ENCODE peak calls at places on chromosome 7, in ten cellular contexts. D is bronchial epithelial cell, F is lung, I is foreskin keratinocyte, Q is cardiac muscle cell, B is foreskin fibroblast, P is pancreas, Z is coronary artery, G is GM20000, T is fibroblast of lung. N is an unnamed sample.

GRCh38 chr7:55534916-55535636 is 37.2 kb downstream of the VOPP1 start:
- DNase-seq in T (no peak), G (peak), P (no peak), D (no peak), Z (no peak), F (no peak), Q (no peak), I (no peak), B (no peak), N (no peak)

GRCh38 chr7:63043657-63044543 is 954.7 kb upstream of the ZNF722 start:
- DNase-seq in P (no peak), B (no peak), Z (no peak), D (no peak), G (no peak), T (no peak), I (no peak), F (no peak), Q (no peak), N (peak)

GRCh38 chr7:69411018-69411417 is 187.3 kb upstream of the AUTS2 start:
- DNase-seq in G (no peak), I (no peak), D (no peak), F (no peak), P (no peak), Q (no peak), B (no peak), Z (no peak), T (no peak), N (no peak)

GRCh38 chr7:106927541-106927940 is 62.5 kb downstream of the PIK3CG start:
- DNase-seq in B (no peak), G (no peak), D (no peak), Q (no peak), Z (no peak), P (no peak), T (no peak), F (no peak), I (no peak), N (no peak)

GRCh38 chr7:142091957-142092356 is 19.6 kb upstream of the MGAM2 start:
- DNase-seq in P (no peak), D (no peak), T (no peak), G (no peak), Q (no peak), F (no peak), B (no peak), I (no peak), Z (no peak), N (no peak)

GRCh38 chr7:124929467-124930172 is at the start of gene POT1:
- DNase-seq in I (peak), F (peak), Q (peak), D (peak), Z (peak), G (peak), B (peak), P (peak), T (peak), N (peak)

GRCh38 chr7:134632937-134633540 is 13.6 kb upstream of the BPGM start:
- DNase-seq in G (peak), Q (peak), B (peak), T (peak), D (peak), P (no peak), Z (no peak), F (no peak), I (no peak), N (no peak)

GRCh38 chr7:22193361-22194016 is 163.5 kb downstream of the RAPGEF5 start:
- DNase-seq in Z (no peak), F (no peak), B (peak), P (no peak), I (no peak), T (peak), G (no peak), D (no peak), Q (peak), N (no peak)

GRCh38 chr7:140211698-140212097 is 34.9 kb upstream of the KDM7A start:
- DNase-seq in T (no peak), B (no peak), Q (no peak), Z (no peak), P (no peak), I (no peak), G (no peak), D (no peak), F (no peak), N (no peak)

GRCh38 chr7:108442039-108442568 is 14.1 kb downstream of the NRCAM start:
- DNase-seq in I (peak), F (no peak), Q (no peak), T (no peak), D (peak), B (peak), Z (no peak), G (no peak), P (no peak), N (no peak)

GRCh38 chr7:155669717-155670505 is 25.4 kb downstream of the RBM33 start:
- DNase-seq in T (peak), F (peak), Z (no peak), Q (no peak), P (no peak), I (no peak), D (no peak), G (no peak), B (peak), N (no peak)

GRCh38 chr7:80593869-80594587 is 44.4 kb upstream of the CD36 start:
- DNase-seq in I (no peak), P (no peak), T (peak), Q (no peak), D (no peak), F (peak), Z (no peak), G (no peak), B (no peak), N (no peak)

GRCh38 chr7:6338551-6339274 is 66.3 kb upstream of the CYTH3 start:
- DNase-seq in Z (no peak), P (no peak), D (no peak), B (no peak), F (no peak), Q (peak), I (no peak), G (no peak), T (no peak), N (no peak)

GRCh38 chr7:55309040-55309991 is 55.8 kb upstream of the LANCL2 start:
- DNase-seq in T (no peak), B (no peak), Z (no peak), D (no peak), Q (no peak), I (no peak), F (no peak), G (peak), P (no peak), N (no peak)

GRCh38 chr7:106870983-106871410 is 5.9 kb downstream of the PIK3CG start:
- DNase-seq in P (no peak), D (no peak), Z (no peak), Q (no peak), G (peak), F (no peak), T (peak), B (peak), I (no peak), N (no peak)

GRCh38 chr7:103576616-103577015 is 130.6 kb upstream of the SLC26A5 start:
- DNase-seq in F (no peak), T (no peak), D (no peak), P (no peak), B (no peak), Q (no peak), I (no peak), G (no peak), Z (no peak), N (no peak)

GRCh38 chr7:26584964-26585650 is 279.3 kb downstream of the SKAP2 start:
- DNase-seq in D (no peak), Z (no peak), I (no peak), Q (no peak), T (no peak), B (no peak), P (no peak), G (no peak), F (no peak), N (no peak)

GRCh38 chr7:30739691-30740090 is 12.2 kb upstream of the INMT start:
- DNase-seq in B (no peak), Z (no peak), D (no peak), G (no peak), T (no peak), P (no peak), I (no peak), Q (no peak), F (no peak), N (no peak)

GRCh38 chr7:97858221-97858620 is 14.0 kb downstream of the ASNS start:
- DNase-seq in F (no peak), T (no peak), Q (no peak), I (no peak), G (no peak), B (no peak), Z (no peak), P (no peak), D (no peak), N (no peak)

GRCh38 chr7:155948845-155949244 is 136.6 kb upstream of the SHH start:
- DNase-seq in B (no peak), Z (no peak), P (no peak), T (no peak), D (no peak), F (no peak), I (no peak), Q (no peak), G (no peak), N (no peak)

GRCh38 chr7:31094271-31094670 is 42.2 kb downstream of the ADCYAP1R1 start:
- DNase-seq in P (no peak), B (no peak), G (no peak), F (no peak), I (no peak), D (no peak), T (no peak), Q (no peak), Z (peak), N (peak)

GRCh38 chr7:5423844-5424688 is 432 bp upstream of the TNRC18 start:
- DNase-seq in F (peak), Z (peak), Q (peak), B (peak), I (peak), P (peak), D (peak), G (peak), T (peak), N (peak)

GRCh38 chr7:116353614-116354013 is 143.3 kb downstream of the TES start:
- DNase-seq in I (no peak), Q (peak), D (peak), B (peak), P (peak), G (no peak), F (no peak), T (no peak), Z (peak), N (no peak)

GRCh38 chr7:5709347-5709950 is 72.0 kb downstream of the RNF216 start:
- DNase-seq in D (no peak), B (peak), F (no peak), T (no peak), Q (no peak), G (no peak), I (no peak), Z (no peak), P (no peak), N (no peak)

GRCh38 chr7:74220229-74220628 is 10.4 kb downstream of the LAT2 start:
- DNase-seq in Z (no peak), P (peak), Q (no peak), B (no peak), D (no peak), G (no peak), T (no peak), I (no peak), F (no peak), N (no peak)

GRCh38 chr7:151863386-151864079 is 13.4 kb downstream of the PRKAG2 start:
- DNase-seq in P (no peak), Q (peak), G (no peak), B (no peak), I (no peak), F (no peak), D (no peak), Z (no peak), T (no peak), N (no peak)
- TF ChIP-seq CTCF in P (no peak), Q (no peak), G (no peak), B (no peak), I (no peak), F (no peak), D (no peak), Z (no peak), T (no peak), N (no peak)

GRCh38 chr7:100142461-100142860 is 6.3 kb upstream of the LAMTOR4 start:
- DNase-seq in T (no peak), Z (no peak), G (no peak), F (no peak), Q (no peak), B (no peak), D (no peak), P (no peak), I (no peak), N (no peak)
- TF ChIP-seq CTCF in T (no peak), Z (no peak), G (no peak), F (no peak), Q (no peak), B (no peak), D (no peak), P (no peak), I (no peak), N (no peak)

DNA sequence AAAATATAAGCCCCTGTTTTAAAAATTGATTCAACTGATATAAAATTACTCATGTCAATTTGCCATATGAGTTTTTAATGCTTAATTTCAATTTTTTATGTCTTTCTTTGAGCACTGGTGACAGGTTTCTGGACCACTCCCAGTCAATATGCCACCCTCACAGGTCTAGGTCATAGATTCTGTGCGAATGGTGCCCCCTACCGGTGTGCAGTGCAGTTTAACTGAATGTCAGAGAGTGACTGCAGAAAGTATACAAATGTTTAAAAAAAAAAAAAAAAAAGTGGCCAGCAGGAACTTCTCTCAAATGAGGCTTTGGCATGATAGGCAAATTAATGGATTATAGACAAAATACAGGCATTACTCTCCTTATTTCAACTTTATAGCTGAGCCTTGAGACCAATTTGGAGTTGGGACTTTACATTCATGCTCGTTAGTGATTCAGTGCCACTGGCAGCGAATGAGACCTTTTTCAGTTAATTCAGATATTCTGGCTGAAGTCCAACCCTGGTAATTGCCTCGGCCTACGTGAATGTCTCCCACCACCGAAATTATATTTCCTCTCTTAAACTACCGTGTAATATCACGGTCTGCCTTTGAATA is 427.6 kb downstream of the PHTF2 start:
- DNase-seq in B (peak), D (peak), P (no peak), Z (no peak), T (peak), G (peak), F (no peak), I (no peak), Q (no peak), N (no peak)
- TF ChIP-seq CTCF in B (peak), D (peak), P (no peak), Z (peak), T (peak), G (peak), F (no peak), I (peak), Q (peak), N (peak)

GRCh38 chr7:105489409-105489808 is 32.7 kb downstream of the PUS7 start:
- DNase-seq in T (no peak), Q (no peak), Z (no peak), I (no peak), G (no peak), F (no peak), D (no peak), P (no peak), B (no peak), N (no peak)

GRCh38 chr7:105493196-105493927 is 28.7 kb downstream of the PUS7 start:
- DNase-seq in F (no peak), P (no peak), B (no peak), G (no peak), Q (no peak), D (no peak), T (no peak), Z (no peak), I (no peak), N (no peak)

GRCh38 chr7:105488219-105488571 is 33.9 kb downstream of the PUS7 start:
- DNase-seq in G (no peak), Z (no peak), T (peak), D (no peak), I (no peak), F (no peak), P (no peak), Q (no peak), B (no peak), N (no peak)

GRCh38 chr7:105487559-105488218 is 34.4 kb downstream of the PUS7 start:
- DNase-seq in P (no peak), D (peak), Z (no peak), I (peak), F (no peak), Q (no peak), B (peak), G (peak), T (peak), N (no peak)
- TF ChIP-seq CTCF in P (no peak), D (peak), Z (no peak), I (peak), F (peak), Q (peak), B (peak), G (no peak), T (peak), N (peak)

GRCh38 chr7:29156798-29157461 is 10.6 kb upstream of the CPVL start:
- DNase-seq in I (no peak), D (no peak), F (no peak), B (no peak), Q (peak), P (no peak), G (no peak), T (no peak), Z (no peak), N (no peak)
- TF ChIP-seq CTCF in I (no peak), D (no peak), F (no peak), B (no peak), Q (no peak), P (no peak), G (no peak), T (no peak), Z (no peak), N (no peak)

GRCh38 chr7:100684534-100685042 is 9.5 kb downstream of the GIGYF1 start:
- DNase-seq in T (no peak), D (no peak), F (no peak), G (peak), B (no peak), Q (no peak), Z (no peak), I (no peak), P (peak), N (no peak)
- TF ChIP-seq CTCF in T (no peak), D (no peak), F (no peak), G (no peak), B (no peak), Q (no peak), Z (no peak), I (no peak), P (no peak), N (no peak)